ENCODE peak calls at places on chromosome 17, in four cellular contexts. K is A549, S is HepG2, F is K562. L is an unnamed sample.

GRCh38 chr17:55458977-55459376 is 37.3 kb upstream of the MMD start:
- DNase-seq in F (no peak), S (no peak), K (peak), L (no peak)

GRCh38 chr17:48878920-48879898 is 13.4 kb upstream of the ATP5MC1 start:
- DNase-seq in F (peak), S (peak), K (peak), L (peak)

GRCh38 chr17:17954079-17954478 is 18.1 kb downstream of the TOM1L2 start:
- DNase-seq in S (no peak), F (no peak), K (no peak), L (no peak)

GRCh38 chr17:80859004-80859941 is 132.4 kb upstream of the CHMP6 start:
- DNase-seq in K (peak), S (no peak), F (no peak), L (no peak)

GRCh38 chr17:8413321-8413720 is 15.7 kb upstream of the RNF222 start:
- DNase-seq in K (no peak), S (no peak), F (no peak), L (no peak)

GRCh38 chr17:27473190-27473747 is 17.0 kb downstream of the KSR1 start:
- DNase-seq in F (no peak), K (no peak), S (no peak), L (no peak)

GRCh38 chr17:53142890-53143289 is 679.8 kb upstream of the KIF2B start:
- DNase-seq in F (no peak), S (no peak), K (peak), L (no peak)

GRCh38 chr17:2693561-2694380 is 17.8 kb downstream of the CLUH start:
- DNase-seq in S (no peak), F (peak), K (no peak), L (no peak)

GRCh38 chr17:31693433-31694210 is 165.4 kb downstream of the COPRS start:
- DNase-seq in F (no peak), S (no peak), K (no peak), L (no peak)

DNA sequence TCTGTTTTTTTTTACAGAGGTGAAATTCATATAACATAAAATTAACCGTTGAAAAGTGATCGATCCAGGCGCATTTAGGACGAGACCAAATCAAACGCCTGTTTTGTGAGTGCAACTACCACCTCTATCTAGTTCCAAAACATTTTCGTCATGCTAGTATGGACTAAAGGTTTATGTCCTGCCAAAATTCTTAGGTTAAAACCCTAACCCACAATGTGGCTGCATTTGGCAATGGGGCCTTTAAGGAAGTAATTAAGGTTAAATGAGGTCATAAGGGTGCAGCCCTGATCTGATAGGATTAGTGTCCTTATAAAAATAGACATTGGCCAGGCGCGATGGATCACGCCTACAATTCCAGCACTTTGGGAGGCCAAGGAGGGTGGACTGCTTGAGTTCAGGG is 32.8 kb upstream of the RCVRN start:
- DNase-seq in S (no peak), F (no peak), K (no peak), L (no peak)
- TF ChIP-seq JUN in S (no peak), F (no peak), K (no peak), L (no peak)

GRCh38 chr17:36609498-36609862 is 8.1 kb downstream of the MRM1 start:
- DNase-seq in F (no peak), S (no peak), K (no peak), L (peak)

GRCh38 chr17:36611345-36612072 is 10.1 kb downstream of the MRM1 start:
- DNase-seq in F (peak), S (no peak), K (peak), L (no peak)

GRCh38 chr17:36610472-36610871 is 9.1 kb downstream of the MRM1 start:
- DNase-seq in S (no peak), F (no peak), K (no peak), L (no peak)

GRCh38 chr17:36608280-36608679 is 6.9 kb downstream of the MRM1 start:
- DNase-seq in S (no peak), K (no peak), F (no peak), L (no peak)

GRCh38 chr17:36608794-36609497 is 7.6 kb downstream of the MRM1 start:
- DNase-seq in S (no peak), K (peak), F (peak), L (peak)
- TF ChIP-seq ESRRA in S (no peak), K (no peak), F (no peak), L (no peak)

DNA sequence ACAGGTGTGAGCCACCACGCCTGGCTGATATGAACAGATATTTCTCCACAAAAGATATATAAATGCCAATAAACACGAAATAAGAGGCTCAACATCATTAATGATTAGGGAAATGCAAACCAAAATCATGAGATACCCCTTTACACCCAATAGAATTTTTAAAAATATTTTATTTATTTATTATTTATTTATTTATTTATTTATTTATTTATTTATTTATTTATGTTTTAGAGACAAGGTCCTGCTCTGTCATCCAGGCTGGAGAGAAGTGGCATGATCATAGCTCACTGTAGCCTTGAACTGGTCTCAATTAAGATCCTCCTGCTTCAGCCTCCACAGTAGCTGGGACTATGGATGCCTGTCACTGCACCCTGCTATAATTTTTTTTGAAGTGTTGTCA is 30.8 kb downstream of the APPBP2 start:
- DNase-seq in S (no peak), F (no peak), K (no peak), L (no peak)
- TF ChIP-seq JUN in S (no peak), F (no peak), K (no peak), L (no peak)

DNA sequence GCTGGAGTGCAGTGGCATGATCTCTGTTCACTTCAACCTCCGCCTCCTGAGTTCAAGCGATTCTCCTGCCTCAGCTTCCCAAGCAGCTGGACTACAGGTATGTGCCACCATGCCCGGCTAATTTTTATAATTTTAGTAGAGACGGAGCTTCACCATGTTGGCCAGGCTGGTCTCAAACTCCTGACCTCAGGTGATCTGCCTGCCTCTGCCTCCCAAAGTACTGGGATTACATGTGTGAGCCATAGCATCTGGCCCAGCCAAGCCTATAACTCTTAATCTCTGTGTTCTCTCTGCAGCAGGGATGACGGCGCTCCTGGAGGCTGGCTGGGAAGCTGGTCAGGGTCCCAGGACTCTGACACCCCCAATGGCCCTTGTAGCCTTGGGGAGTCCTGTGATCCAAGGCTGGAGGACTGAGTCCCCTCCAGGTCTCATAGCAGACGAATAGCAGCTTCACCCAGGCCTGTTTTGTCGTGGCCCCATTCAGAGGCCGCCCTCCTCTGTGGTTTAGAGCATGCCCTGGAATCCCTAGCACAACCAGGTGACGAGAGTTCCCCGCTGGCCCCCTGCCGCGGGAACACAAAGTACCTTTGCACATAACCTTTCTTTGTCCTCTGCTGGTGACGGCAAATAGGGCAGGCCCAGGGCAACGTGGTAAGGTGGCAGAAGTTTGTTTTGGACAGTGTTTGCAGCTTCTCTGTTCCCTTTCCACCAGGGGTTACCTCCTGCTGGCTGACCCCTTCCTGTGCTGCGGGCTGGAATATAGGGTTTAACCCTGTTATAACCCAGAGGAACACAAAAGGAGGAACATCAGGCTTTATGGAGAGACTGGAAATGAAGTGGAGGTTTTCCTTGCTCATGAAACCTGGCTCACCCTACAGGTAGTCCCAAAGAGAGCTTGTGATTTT is 43.0 kb upstream of the TOB1 start:
- DNase-seq in S (peak), F (no peak), K (no peak), L (peak)
- TF ChIP-seq ESRRA in S (peak), F (no peak), K (no peak), L (no peak)

GRCh38 chr17:30297715-30298114 is 6.0 kb upstream of the BLMH start:
- DNase-seq in K (no peak), S (no peak), F (no peak), L (no peak)

GRCh38 chr17:30300803-30301202 is 9.1 kb upstream of the BLMH start:
- DNase-seq in K (no peak), S (no peak), F (no peak), L (no peak)

GRCh38 chr17:30302241-30302640 is 10.5 kb upstream of the BLMH start:
- DNase-seq in K (no peak), F (no peak), S (no peak), L (no peak)

GRCh38 chr17:30296499-30297038 is 4.8 kb upstream of the BLMH start:
- DNase-seq in K (no peak), F (no peak), S (no peak), L (no peak)

DNA sequence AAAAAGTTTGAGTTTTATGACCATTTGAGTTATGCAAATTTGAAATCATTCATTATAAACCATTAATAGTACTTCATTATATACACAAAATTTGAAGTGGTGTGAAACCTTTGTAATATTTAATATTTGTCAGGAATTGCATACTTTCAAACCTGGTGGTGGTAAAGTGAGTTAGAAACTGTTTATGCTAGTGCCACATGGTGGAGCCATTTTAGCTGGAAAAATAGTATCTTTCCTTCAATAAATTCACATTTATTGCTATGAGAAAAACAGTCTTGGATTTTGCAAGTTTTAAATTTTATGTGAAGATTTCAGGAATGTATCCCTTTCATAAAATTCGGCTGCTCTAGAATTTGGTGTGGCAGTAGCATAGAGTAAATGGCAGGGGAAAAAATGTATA is 7.3 kb upstream of the BLMH start:
- DNase-seq in K (peak), F (no peak), S (no peak), L (no peak)
- TF ChIP-seq JUN in K (no peak), F (no peak), S (no peak), L (no peak)

GRCh38 chr17:74118504-74118903 is 85.0 kb upstream of the RPL38 start:
- DNase-seq in F (no peak), S (no peak), K (no peak), L (peak)
- TF ChIP-seq ESRRA in F (no peak), S (no peak), K (no peak), L (no peak)

GRCh38 chr17:64006361-64007088 is 8.4 kb downstream of the PRR29 start:
- DNase-seq in F (peak), K (no peak), S (peak), L (no peak)
- TF ChIP-seq JUN in F (no peak), K (no peak), S (no peak), L (no peak)

GRCh38 chr17:72927760-72928159 is 164.7 kb downstream of the SLC39A11 start:
- DNase-seq in F (no peak), K (no peak), S (no peak), L (no peak)
- TF ChIP-seq ESRRA in F (no peak), K (no peak), S (no peak), L (no peak)

GRCh38 chr17:73516356-73516755 is 127.9 kb downstream of the SDK2 start:
- DNase-seq in K (no peak), F (no peak), S (no peak), L (no peak)
- TF ChIP-seq JUN in K (no peak), F (no peak), S (no peak), L (no peak)

DNA sequence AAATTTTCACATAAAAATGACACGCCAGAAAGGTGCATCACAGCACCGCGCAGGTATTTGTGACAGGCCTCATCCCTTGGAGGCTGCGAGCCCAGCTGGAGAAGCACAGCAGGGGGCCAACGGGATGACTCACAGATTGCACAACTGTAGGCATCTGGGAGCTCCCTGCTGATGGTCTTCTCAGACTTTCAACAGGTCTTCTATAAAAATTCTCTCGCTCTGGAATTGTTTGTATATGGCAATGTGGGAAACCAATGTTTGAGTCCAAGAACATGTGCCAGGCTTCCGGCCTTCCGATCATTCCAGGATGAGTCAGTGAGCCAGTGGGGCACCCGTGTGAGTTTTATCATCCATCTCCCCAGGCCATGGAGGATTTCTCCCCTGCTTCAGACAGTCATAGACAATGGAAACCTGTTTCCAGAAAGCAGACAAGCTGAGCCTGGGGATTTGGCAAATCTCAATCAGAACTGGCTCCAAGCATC is 24.1 kb upstream of the ADORA2B start:
- DNase-seq in F (peak), S (peak), K (peak), L (peak)
- TF ChIP-seq ESRRA in F (no peak), S (no peak), K (no peak), L (no peak)